ENCODE peak calls at places on chromosomes 16 and 17, in six cellular contexts. N is AG04449, K is AG04450, Z is fibroblast of lung, H is amygdala, E is H4. D is an unnamed sample.

GRCh38 chr16:51994597-51994996 is 552.3 kb downstream of the TOX3 start:
- DNase-seq in H (no peak), Z (peak), N (no peak), K (no peak), E (peak), D (peak)

GRCh38 chr16:22325598-22326368 is 28.6 kb downstream of the POLR3E start:
- DNase-seq in N (no peak), H (no peak), K (no peak), E (no peak), Z (no peak), D (no peak)

GRCh38 chr17:58330544-58330996 is 2.0 kb upstream of the TSPOAP1 start:
- DNase-seq in K (no peak), Z (no peak), H (no peak), E (no peak), N (no peak), D (no peak)

GRCh38 chr17:48545539-48545938 is 630 bp upstream of the HOXB2 start:
- DNase-seq in H (no peak), N (no peak), E (no peak), K (no peak), Z (no peak), D (no peak)

GRCh38 chr16:67773569-67774456 is 32.5 kb downstream of the RANBP10 start:
- DNase-seq in E (no peak), H (no peak), K (no peak), Z (peak), N (no peak), D (peak)

GRCh38 chr17:70144260-70144846 is 25.0 kb upstream of the KCNJ2 start:
- DNase-seq in H (no peak), N (no peak), E (peak), K (no peak), Z (peak), D (peak)

GRCh38 chr16:72198021-72198420 is 26.1 kb upstream of the PMFBP1 start:
- DNase-seq in H (no peak), N (peak), Z (peak), E (peak), K (peak), D (peak)

GRCh38 chr17:44095647-44096496 is 25.3 kb downstream of the G6PC3 start:
- DNase-seq in Z (peak), H (peak), E (peak), K (peak), N (no peak), D (peak)

GRCh38 chr17:73422121-73422520 is 110.3 kb upstream of the CDC42EP4 start:
- DNase-seq in K (no peak), E (no peak), H (no peak), Z (no peak), N (no peak), D (no peak)

GRCh38 chr16:82329504-82330192 is 159.6 kb upstream of the MPHOSPH6 start:
- DNase-seq in N (no peak), H (no peak), E (peak), Z (no peak), K (no peak), D (no peak)

GRCh38 chr17:72373910-72374741 is 253.3 kb downstream of the SOX9 start:
- DNase-seq in E (peak), K (no peak), Z (peak), H (no peak), N (no peak), D (no peak)

GRCh38 chr17:38343608-38343980 is at the start of gene GPR179:
- DNase-seq in E (no peak), K (no peak), H (no peak), N (no peak), Z (no peak), D (no peak)

GRCh38 chr17:32498362-32498761 is 11.6 kb downstream of the CDK5R1 start:
- DNase-seq in N (no peak), Z (no peak), E (no peak), H (no peak), K (no peak), D (no peak)

GRCh38 chr16:89729863-89730574 is 8.7 kb downstream of the ZNF276 start:
- DNase-seq in N (no peak), E (no peak), K (no peak), H (no peak), Z (no peak), D (no peak)

GRCh38 chr17:4506892-4507291 is 8.2 kb downstream of the SPNS2 start:
- DNase-seq in N (no peak), E (no peak), K (no peak), Z (no peak), H (no peak), D (no peak)

GRCh38 chr16:87002717-87003413 is 314.3 kb downstream of the C16orf95 start:
- DNase-seq in K (no peak), Z (peak), H (no peak), E (peak), N (no peak), D (no peak)

GRCh38 chr17:19242323-19242722 is 5.2 kb downstream of the EPN2 start:
- DNase-seq in K (no peak), N (no peak), Z (no peak), E (no peak), H (no peak), D (no peak)

GRCh38 chr17:34070712-34071111 is 184.4 kb upstream of the CCL2 start:
- DNase-seq in K (no peak), H (no peak), Z (no peak), E (no peak), N (no peak), D (no peak)

GRCh38 chr17:17959520-17960361 is 12.5 kb downstream of the TOM1L2 start:
- DNase-seq in N (no peak), Z (peak), H (no peak), E (no peak), K (no peak), D (peak)

GRCh38 chr17:72591500-72592241 is 470.9 kb downstream of the SOX9 start:
- DNase-seq in N (no peak), K (no peak), E (no peak), H (no peak), Z (peak), D (no peak)

GRCh38 chr17:78697122-78697845 is 84.8 kb downstream of the CYTH1 start:
- DNase-seq in K (no peak), E (no peak), H (no peak), Z (peak), N (no peak), D (no peak)

GRCh38 chr17:51200295-51200694 is 34.1 kb downstream of the NME2 start:
- DNase-seq in N (no peak), H (no peak), E (no peak), Z (no peak), K (no peak), D (no peak)

GRCh38 chr17:75950850-75951554 is 10.2 kb upstream of the FBF1 start:
- DNase-seq in N (no peak), H (no peak), Z (peak), E (no peak), K (no peak), D (no peak)

D was measured in foreskin melanocyte.